ENCODE peak calls at places on chromosome 22, in four cellular contexts. T is HepG2, W is K562, B is SK-N-SH. S is an unnamed sample.

GRCh38 chr22:45802074-45802473 is 130.4 kb downstream of the ATXN10 start:
- DNase-seq in T (no peak), W (no peak), B (no peak), S (no peak)

GRCh38 chr22:35995772-35996171 is 32.9 kb downstream of the RBFOX2 start:
- DNase-seq in T (no peak), W (no peak), B (no peak), S (no peak)

GRCh38 chr22:39308614-39309363 is 10.6 kb downstream of the RPL3 start:
- DNase-seq in T (no peak), W (no peak), B (no peak), S (peak)

GRCh38 chr22:19450363-19451175 is 3.1 kb upstream of the C22orf39 start:
- DNase-seq in T (no peak), W (no peak), B (no peak), S (no peak)

GRCh38 chr22:27919943-27920755 is 1.1 kb upstream of the PITPNB start:
- DNase-seq in T (peak), W (no peak), B (peak), S (no peak)

GRCh38 chr22:32880906-32881596 is 79.5 kb downstream of the TIMP3 start:
- DNase-seq in T (no peak), W (peak), B (peak), S (no peak)

GRCh38 chr22:20514658-20515406 is 7.4 kb downstream of the MED15 start:
- DNase-seq in T (no peak), W (no peak), B (no peak), S (no peak)

GRCh38 chr22:19019679-19020032 is 83.6 kb upstream of the PRODH start:
- DNase-seq in T (no peak), W (peak), B (no peak), S (no peak)

GRCh38 chr22:49825944-49826602 is 1.6 kb downstream of the BRD1 start:
- DNase-seq in T (peak), W (no peak), B (no peak), S (no peak)

DNA sequence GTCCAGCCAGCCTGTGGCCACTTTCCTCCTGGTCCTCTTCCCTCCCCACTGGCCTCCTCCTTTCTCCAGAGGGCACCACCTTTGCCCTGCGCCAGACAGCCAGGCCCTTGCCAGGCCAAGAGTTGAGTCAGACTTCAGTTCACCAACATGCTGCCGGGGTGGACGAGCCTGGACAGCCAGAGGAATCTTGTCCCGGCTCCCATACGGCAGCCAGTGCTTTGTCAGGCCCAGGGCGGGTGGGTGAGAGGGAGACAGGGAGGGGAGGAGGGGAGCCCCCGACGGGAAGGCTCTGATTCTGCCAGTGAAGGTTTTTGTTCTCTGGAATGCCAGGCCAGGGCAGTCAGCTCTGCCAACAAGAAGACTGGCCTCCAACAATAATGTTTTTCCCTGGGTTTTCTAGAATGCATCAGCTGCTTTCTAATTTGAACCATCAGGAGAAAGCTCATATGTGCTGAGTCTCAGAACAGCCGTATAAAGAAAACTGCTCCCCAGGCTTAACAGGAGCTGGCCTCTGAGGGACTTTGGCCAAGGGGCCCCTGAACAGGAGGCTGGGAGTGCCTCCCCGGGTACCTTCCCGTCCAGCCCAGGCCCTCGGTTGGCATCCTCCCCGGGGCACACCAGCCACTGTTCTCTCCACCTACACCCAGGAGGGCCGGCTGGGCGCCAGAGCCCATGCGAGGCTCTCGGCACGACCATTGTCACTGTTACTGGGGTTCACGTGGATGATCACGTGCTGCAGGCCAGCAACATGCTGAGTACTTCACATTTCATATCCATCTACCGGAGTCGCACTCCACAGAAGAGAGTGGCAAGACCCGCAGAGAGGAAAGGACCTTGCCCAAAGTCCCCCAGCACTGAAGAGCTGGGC is 28.6 kb downstream of the LIF start:
- DNase-seq in T (no peak), W (no peak), B (no peak), S (no peak)
- TF ChIP-seq ELF1 in T (no peak), W (no peak), B (no peak), S (no peak)

DNA sequence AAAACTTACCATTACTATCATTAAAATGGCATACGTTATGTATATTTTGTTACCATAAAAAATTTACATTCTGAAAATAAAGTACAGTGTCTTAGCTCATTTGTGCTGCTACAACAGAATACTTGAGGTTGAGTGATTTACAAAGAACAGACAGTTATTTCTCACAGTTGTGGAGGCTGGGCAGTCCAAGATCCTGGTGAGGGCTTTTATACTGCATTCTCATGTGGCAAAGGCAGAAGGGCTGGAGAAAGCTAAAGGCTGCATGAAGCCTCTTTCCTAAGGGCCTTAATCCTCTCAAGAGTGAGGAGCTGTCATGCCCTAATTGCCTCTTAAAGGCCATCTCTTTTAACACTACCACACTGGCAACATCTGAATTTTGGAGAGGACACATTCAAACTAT is 13.3 kb downstream of the GGTLC2 start:
- DNase-seq in T (no peak), W (no peak), B (no peak), S (no peak)
- TF ChIP-seq RAD21 in T (no peak), W (no peak), B (no peak), S (no peak)

DNA sequence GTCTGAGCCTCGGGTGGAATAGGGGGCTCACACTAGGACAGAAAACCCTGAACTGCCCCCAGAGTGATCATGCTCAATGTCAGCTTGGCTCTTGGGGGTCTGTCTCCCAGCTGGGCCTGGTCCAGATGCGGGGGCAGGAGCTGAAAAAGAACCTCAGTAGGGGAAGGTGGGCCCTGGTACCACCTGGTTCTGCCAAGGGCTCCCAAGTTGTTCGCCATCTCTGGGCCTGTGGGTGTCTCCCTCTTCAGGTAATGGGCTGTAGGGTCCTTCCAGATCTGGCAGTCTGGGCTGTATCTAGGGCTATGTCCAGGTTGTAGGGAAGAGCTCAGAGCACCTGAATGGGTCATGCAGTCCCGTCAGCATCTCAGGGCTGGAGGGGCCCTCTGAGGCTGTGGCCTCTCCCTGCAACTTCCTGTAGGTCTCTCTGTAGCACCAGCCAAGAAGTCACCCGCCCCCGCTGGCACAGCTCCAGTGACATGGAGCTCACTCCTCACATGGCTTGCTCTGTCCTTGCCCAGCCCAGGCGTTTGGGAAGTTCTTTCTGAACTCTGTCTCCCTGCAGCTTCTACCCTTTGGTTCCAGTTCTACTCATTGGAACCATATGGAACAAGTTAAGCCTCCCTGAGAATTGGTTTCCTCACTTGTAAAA is 33.0 kb upstream of the SOX10 start:
- DNase-seq in T (no peak), W (no peak), B (no peak), S (no peak)
- TF ChIP-seq ELF1 in T (no peak), W (no peak), B (no peak), S (no peak)

GRCh38 chr22:23784215-23784732 is 2.5 kb upstream of the SMARCB1 start:
- DNase-seq in T (peak), W (no peak), B (no peak), S (no peak)
- TF ChIP-seq RAD21 in T (no peak), W (no peak), B (no peak), S (no peak)

GRCh38 chr22:46829140-46829891 is 66.9 kb downstream of the TBC1D22A start:
- DNase-seq in T (no peak), W (no peak), B (peak), S (no peak)

GRCh38 chr22:46827072-46827780 is 64.8 kb downstream of the TBC1D22A start:
- DNase-seq in T (peak), W (peak), B (peak), S (no peak)

GRCh38 chr22:46828323-46829139 is 66.1 kb downstream of the TBC1D22A start:
- DNase-seq in T (no peak), W (no peak), B (peak), S (no peak)

GRCh38 chr22:46826438-46826837 is 64.0 kb downstream of the TBC1D22A start:
- DNase-seq in T (no peak), W (no peak), B (peak), S (no peak)

DNA sequence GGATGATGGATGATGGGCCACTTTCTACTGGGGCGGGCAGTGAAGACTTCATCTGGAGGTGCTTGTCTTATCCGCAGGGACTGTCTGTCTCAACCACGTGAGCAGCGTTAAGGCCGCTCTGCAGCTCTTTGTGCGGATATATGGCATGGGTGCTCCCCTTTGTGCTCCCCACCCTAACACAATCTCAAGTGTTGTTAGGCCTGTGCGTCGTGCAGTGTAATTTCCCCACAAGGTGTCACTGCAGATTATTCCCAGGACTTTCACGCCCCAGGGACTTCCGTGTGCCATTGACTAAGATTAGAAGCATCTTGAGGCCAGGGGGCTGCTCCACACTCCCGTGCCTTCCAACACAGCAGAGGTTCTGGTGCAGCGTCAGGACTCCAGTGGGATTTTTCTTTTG is 65.3 kb downstream of the TBC1D22A start:
- DNase-seq in T (no peak), W (no peak), B (peak), S (no peak)
- TF ChIP-seq ELF1 in T (no peak), W (no peak), B (no peak), S (no peak)